ENCODE peak calls at places on chromosomes 3 and 15, in eight cellular contexts. One of them, this sample, is unnamed.

GRCh38 chr3:42819351-42819965 is 10.2 kb downstream of the ACKR2 start:
- DNase-seq in H1: peak; percentile 55
- DNase-seq in K562: no peak
- DNase-seq in HepG2: peak; percentile 78
- DNase-seq in upper lobe of left lung: no peak
- DNase-seq in stomach: peak; percentile 56
- DNase-seq in transverse colon: peak; percentile 59
- DNase-seq in GM12878: no peak
- DNase-seq in this sample: no peak

GRCh38 chr15:31440754-31441298 is 114.2 kb downstream of the KLF13 start:
- DNase-seq in H1: no peak
- DNase-seq in GM12878: no peak
- DNase-seq in transverse colon: peak; percentile 64
- DNase-seq in stomach: peak; percentile 42
- DNase-seq in upper lobe of left lung: peak; percentile 92
- DNase-seq in K562: peak; percentile 26
- DNase-seq in HepG2: no peak
- DNase-seq in this sample: peak; percentile 82

GRCh38 chr3:101243285-101244211 is 76.8 kb downstream of the IMPG2 start:
- DNase-seq in K562: no peak
- DNase-seq in GM12878: no peak
- DNase-seq in HepG2: no peak
- DNase-seq in H1: no peak
- DNase-seq in stomach: no peak
- DNase-seq in upper lobe of left lung: no peak
- DNase-seq in transverse colon: no peak
- DNase-seq in this sample: no peak

GRCh38 chr3:111923095-111923771 is 55.6 kb upstream of the ABHD10 start:
- DNase-seq in HepG2: no peak
- DNase-seq in K562: no peak
- DNase-seq in transverse colon: no peak
- DNase-seq in stomach: no peak
- DNase-seq in upper lobe of left lung: no peak
- DNase-seq in GM12878: no peak
- DNase-seq in H1: no peak
- DNase-seq in this sample: no peak

GRCh38 chr15:85639752-85640381 is 154.9 kb downstream of the KLHL25 start:
- DNase-seq in upper lobe of left lung: no peak
- DNase-seq in HepG2: no peak
- DNase-seq in H1: no peak
- DNase-seq in stomach: no peak
- DNase-seq in transverse colon: no peak
- DNase-seq in K562: no peak
- DNase-seq in GM12878: no peak
- DNase-seq in this sample: no peak

GRCh38 chr15:79598639-79599038 is 166.5 kb downstream of the MINAR1 start:
- DNase-seq in upper lobe of left lung: no peak
- DNase-seq in K562: no peak
- DNase-seq in stomach: no peak
- DNase-seq in HepG2: peak; percentile 8
- DNase-seq in H1: no peak
- DNase-seq in transverse colon: no peak
- DNase-seq in GM12878: no peak
- DNase-seq in this sample: no peak

GRCh38 chr3:66593978-66594377 is 93.2 kb upstream of the LRIG1 start:
- DNase-seq in upper lobe of left lung: no peak
- DNase-seq in H1: no peak
- DNase-seq in HepG2: peak; percentile 74
- DNase-seq in stomach: no peak
- DNase-seq in transverse colon: no peak
- DNase-seq in K562: no peak
- DNase-seq in GM12878: no peak
- DNase-seq in this sample: no peak

GRCh38 chr3:149195221-149195620 is 26.4 kb downstream of the CP start:
- DNase-seq in GM12878: no peak
- DNase-seq in K562: no peak
- DNase-seq in stomach: no peak
- DNase-seq in HepG2: no peak
- DNase-seq in transverse colon: no peak
- DNase-seq in H1: no peak
- DNase-seq in upper lobe of left lung: no peak
- DNase-seq in this sample: no peak

GRCh38 chr3:38120690-38121450 is 16.1 kb downstream of the ACAA1 start:
- DNase-seq in upper lobe of left lung: no peak
- DNase-seq in K562: no peak
- DNase-seq in transverse colon: no peak
- DNase-seq in H1: no peak
- DNase-seq in stomach: peak; percentile 24
- DNase-seq in GM12878: no peak
- DNase-seq in HepG2: no peak
- DNase-seq in this sample: peak; percentile 57

GRCh38 chr3:126274735-126275734 is 82.2 kb downstream of the KLF15 start:
- DNase-seq in K562: no peak
- DNase-seq in stomach: no peak
- DNase-seq in transverse colon: no peak
- DNase-seq in upper lobe of left lung: no peak
- DNase-seq in GM12878: no peak
- DNase-seq in HepG2: no peak
- DNase-seq in H1: no peak
- DNase-seq in this sample: no peak

GRCh38 chr3:76505202-76505875 is 534.6 kb upstream of the ROBO2 start:
- DNase-seq in HepG2: no peak
- DNase-seq in stomach: no peak
- DNase-seq in GM12878: no peak
- DNase-seq in K562: no peak
- DNase-seq in upper lobe of left lung: no peak
- DNase-seq in H1: no peak
- DNase-seq in transverse colon: no peak
- DNase-seq in this sample: no peak

GRCh38 chr15:27722102-27722501 is 377.0 kb downstream of the OCA2 start:
- DNase-seq in H1: no peak
- DNase-seq in K562: no peak
- DNase-seq in HepG2: no peak
- DNase-seq in GM12878: no peak
- DNase-seq in upper lobe of left lung: no peak
- DNase-seq in transverse colon: no peak
- DNase-seq in stomach: no peak
- DNase-seq in this sample: no peak

GRCh38 chr15:90211440-90212168 is 10.5 kb downstream of the SEMA4B start:
- DNase-seq in stomach: peak; percentile 79
- DNase-seq in GM12878: no peak
- DNase-seq in HepG2: no peak
- DNase-seq in upper lobe of left lung: no peak
- DNase-seq in H1: peak; percentile 43
- DNase-seq in transverse colon: peak; percentile 90
- DNase-seq in K562: peak; percentile 29
- DNase-seq in this sample: no peak
- TF ChIP-seq EP300 in stomach: no peak
- TF ChIP-seq EP300 in GM12878: no peak
- TF ChIP-seq EP300 in HepG2: no peak
- TF ChIP-seq EP300 in upper lobe of left lung: no peak
- TF ChIP-seq EP300 in H1: no peak
- TF ChIP-seq EP300 in transverse colon: no peak
- TF ChIP-seq EP300 in K562: no peak
- TF ChIP-seq EP300 in this sample: no peak

GRCh38 chr3:24202071-24202470 is 257.0 kb downstream of the NR1D2 start:
- DNase-seq in stomach: no peak
- DNase-seq in K562: no peak
- DNase-seq in HepG2: no peak
- DNase-seq in H1: no peak
- DNase-seq in upper lobe of left lung: no peak
- DNase-seq in transverse colon: no peak
- DNase-seq in GM12878: no peak
- DNase-seq in this sample: no peak
- TF ChIP-seq POLR2AphosphoS5 in stomach: no peak
- TF ChIP-seq POLR2AphosphoS5 in K562: no peak
- TF ChIP-seq POLR2AphosphoS5 in HepG2: no peak
- TF ChIP-seq POLR2AphosphoS5 in H1: no peak
- TF ChIP-seq POLR2AphosphoS5 in upper lobe of left lung: no peak
- TF ChIP-seq POLR2AphosphoS5 in transverse colon: no peak
- TF ChIP-seq POLR2AphosphoS5 in GM12878: no peak
- TF ChIP-seq POLR2AphosphoS5 in this sample: no peak

GRCh38 chr15:74179983-74180688 is 6.6 kb downstream of the ISLR start:
- DNase-seq in GM12878: no peak
- DNase-seq in stomach: no peak
- DNase-seq in H1: no peak
- DNase-seq in K562: no peak
- DNase-seq in HepG2: no peak
- DNase-seq in upper lobe of left lung: peak; percentile 73
- DNase-seq in transverse colon: no peak
- DNase-seq in this sample: peak; percentile 76
- TF ChIP-seq EP300 in GM12878: no peak
- TF ChIP-seq EP300 in stomach: no peak
- TF ChIP-seq EP300 in H1: no peak
- TF ChIP-seq EP300 in K562: no peak
- TF ChIP-seq EP300 in HepG2: no peak
- TF ChIP-seq EP300 in upper lobe of left lung: no peak
- TF ChIP-seq EP300 in transverse colon: no peak
- TF ChIP-seq EP300 in this sample: no peak

GRCh38 chr15:96329403-96329981 is 1.0 kb upstream of the NR2F2 start:
- DNase-seq in H1: no peak
- DNase-seq in stomach: no peak
- DNase-seq in K562: no peak
- DNase-seq in transverse colon: no peak
- DNase-seq in HepG2: no peak
- DNase-seq in GM12878: no peak
- DNase-seq in upper lobe of left lung: no peak
- DNase-seq in this sample: no peak

GRCh38 chr15:96331942-96332853 is 1.7 kb downstream of the NR2F2 start:
- DNase-seq in transverse colon: peak; percentile 41
- DNase-seq in upper lobe of left lung: peak; percentile 87
- DNase-seq in H1: peak; percentile 70
- DNase-seq in K562: peak; percentile 51
- DNase-seq in stomach: no peak
- DNase-seq in GM12878: no peak
- DNase-seq in HepG2: no peak
- DNase-seq in this sample: peak; percentile 77

GRCh38 chr15:96330064-96330449 is 443 bp upstream of the NR2F2 start:
- DNase-seq in HepG2: no peak
- DNase-seq in transverse colon: peak; percentile 66
- DNase-seq in stomach: no peak
- DNase-seq in GM12878: no peak
- DNase-seq in H1: peak; percentile 81
- DNase-seq in K562: no peak
- DNase-seq in upper lobe of left lung: no peak
- DNase-seq in this sample: peak; percentile 92

GRCh38 chr15:96331141-96331941 is 841 bp downstream of the NR2F2 start:
- DNase-seq in H1: peak; percentile 67
- DNase-seq in K562: peak; percentile 52
- DNase-seq in GM12878: no peak
- DNase-seq in transverse colon: no peak
- DNase-seq in upper lobe of left lung: peak; percentile 90
- DNase-seq in HepG2: no peak
- DNase-seq in stomach: no peak
- DNase-seq in this sample: peak; percentile 76

DNA sequence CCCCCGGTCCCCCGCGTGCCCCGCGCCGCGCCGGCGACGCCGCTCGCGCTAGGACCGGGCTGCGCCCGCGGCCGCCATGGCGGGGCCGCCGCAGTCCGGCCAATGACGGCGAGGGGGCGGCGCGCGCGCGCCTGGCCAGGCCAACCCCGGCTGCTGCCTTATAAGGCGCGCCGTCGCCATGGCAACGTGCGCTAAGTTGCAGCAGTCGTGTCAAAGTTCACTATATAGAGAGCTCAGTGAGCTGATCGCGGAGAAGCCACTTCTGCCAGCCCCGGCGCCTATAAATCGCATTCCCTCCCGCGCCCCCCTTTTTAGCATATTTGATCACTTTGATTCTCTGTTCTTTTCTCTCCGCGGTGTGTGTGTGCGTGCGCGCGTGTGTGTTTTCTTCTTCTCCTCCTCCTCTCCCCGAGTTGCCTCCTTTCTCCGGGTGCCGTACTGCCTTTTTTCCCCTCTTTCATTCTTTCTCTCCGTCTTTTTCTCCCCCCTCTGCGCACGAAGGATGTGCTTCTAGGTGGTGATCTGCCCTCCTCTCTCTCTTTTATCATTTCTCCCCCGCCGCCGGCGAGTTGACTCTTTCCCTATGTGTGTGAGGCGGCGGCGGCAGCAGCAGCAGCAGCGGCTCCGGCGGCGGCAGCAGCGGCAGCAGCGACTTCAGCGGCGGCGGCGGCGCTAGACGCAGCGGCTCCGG is at the start of gene NR2F2:
- DNase-seq in HepG2: peak; percentile 95
- DNase-seq in K562: peak; percentile 95
- DNase-seq in H1: peak; percentile 88
- DNase-seq in transverse colon: peak; percentile 94
- DNase-seq in upper lobe of left lung: peak; percentile 98
- DNase-seq in GM12878: peak; percentile 53
- DNase-seq in stomach: peak; percentile 98
- DNase-seq in this sample: peak; percentile 99
- TF ChIP-seq POLR2AphosphoS5 in HepG2: peak; percentile 83
- TF ChIP-seq POLR2AphosphoS5 in K562: peak; percentile 82
- TF ChIP-seq POLR2AphosphoS5 in H1: no peak
- TF ChIP-seq POLR2AphosphoS5 in transverse colon: peak; percentile 94
- TF ChIP-seq POLR2AphosphoS5 in upper lobe of left lung: peak; percentile 43
- TF ChIP-seq POLR2AphosphoS5 in GM12878: peak; percentile 46
- TF ChIP-seq POLR2AphosphoS5 in stomach: peak; percentile 91
- TF ChIP-seq POLR2AphosphoS5 in this sample: peak; percentile 96